ENCODE peak calls at places on chromosomes 2 and 18, in eight cellular contexts. A is heart left ventricle; E is endothelial cell; I is CD4-positive, alpha-beta T cell; P is transverse colon; M is astrocyte; D is cardiac muscle cell; J is lower lobe of right lung. W is an unnamed sample.

GRCh38 chr2:184596819-184597411 is 1.4 kb upstream of the ZNF804A start:
- DNase-seq in J (no peak), D (peak), I (no peak), A (no peak), E (no peak), M (peak), P (no peak), W (no peak)

GRCh38 chr18:59546164-59546563 is 151.1 kb downstream of the CCBE1 start:
- DNase-seq in I (no peak), P (no peak), E (no peak), D (peak), J (no peak), A (no peak), M (peak), W (no peak)

GRCh38 chr2:160269803-160270570 is 69.9 kb upstream of the ITGB6 start:
- DNase-seq in E (peak), M (peak), J (peak), P (peak), I (peak), D (peak), A (peak), W (peak)

GRCh38 chr18:70415823-70416488 is 127.1 kb downstream of the SOCS6 start:
- DNase-seq in A (no peak), J (no peak), E (no peak), I (no peak), P (peak), M (no peak), D (no peak), W (no peak)

GRCh38 chr2:67727623-67728022 is 330.5 kb downstream of the ETAA1 start:
- DNase-seq in A (no peak), M (no peak), P (no peak), D (no peak), I (no peak), E (no peak), J (no peak), W (no peak)

GRCh38 chr2:188628989-188629889 is 337.6 kb downstream of the GULP1 start:
- DNase-seq in M (peak), I (no peak), A (no peak), E (no peak), J (no peak), P (no peak), D (peak), W (no peak)

GRCh38 chr2:9656270-9656766 is 25.5 kb upstream of the YWHAQ start:
- DNase-seq in P (no peak), A (no peak), E (no peak), D (peak), I (peak), J (no peak), M (peak), W (no peak)

GRCh38 chr2:20450201-20451108 is 3.6 kb downstream of the RHOB start:
- DNase-seq in P (peak), E (peak), I (no peak), M (peak), D (peak), A (no peak), J (no peak), W (no peak)

GRCh38 chr18:35436076-35436649 is 59.0 kb upstream of the ZNF396 start:
- DNase-seq in M (peak), J (no peak), D (no peak), I (no peak), P (no peak), E (no peak), A (no peak), W (no peak)

GRCh38 chr2:122077771-122078170 is 322.3 kb downstream of the TSN start:
- DNase-seq in E (no peak), P (no peak), I (no peak), A (no peak), J (no peak), M (no peak), D (no peak), W (no peak)

GRCh38 chr18:26854292-26854881 is 11.1 kb downstream of the AQP4 start:
- DNase-seq in I (no peak), E (no peak), P (no peak), M (no peak), D (no peak), J (no peak), A (no peak), W (no peak)

GRCh38 chr2:24456610-24457556 is 34.2 kb upstream of the NCOA1 start:
- DNase-seq in A (peak), E (no peak), D (peak), P (peak), I (no peak), J (no peak), M (peak), W (peak)

GRCh38 chr2:195406886-195407603 is 250.0 kb upstream of the SLC39A10 start:
- DNase-seq in P (no peak), J (no peak), E (no peak), A (no peak), D (no peak), I (no peak), M (peak), W (no peak)

GRCh38 chr2:117828870-117829269 is 14.4 kb downstream of the DDX18 start:
- DNase-seq in E (no peak), P (no peak), I (no peak), J (no peak), A (no peak), M (no peak), D (no peak), W (no peak)

GRCh38 chr2:240739797-240740196 is 48.1 kb downstream of the AQP12A start:
- DNase-seq in D (no peak), E (no peak), P (no peak), I (peak), A (no peak), M (no peak), J (no peak), W (no peak)

GRCh38 chr2:174750923-174751441 is 13.3 kb downstream of the CHRNA1 start:
- DNase-seq in M (no peak), I (peak), A (no peak), E (no peak), P (no peak), J (no peak), D (no peak), W (no peak)

GRCh38 chr2:14633451-14634211 is 1.1 kb downstream of the LRATD1 start:
- DNase-seq in E (peak), I (no peak), A (peak), M (no peak), J (peak), P (peak), D (no peak), W (no peak)

GRCh38 chr2:228039752-228040534 is 141.5 kb downstream of the SPHKAP start:
- DNase-seq in D (peak), I (no peak), J (no peak), A (no peak), M (no peak), E (no peak), P (no peak), W (no peak)

GRCh38 chr2:38138996-38139395 is 63.0 kb upstream of the CYP1B1 start:
- DNase-seq in I (no peak), D (no peak), J (no peak), E (no peak), A (no peak), M (no peak), P (no peak), W (no peak)

GRCh38 chr2:12202301-12202700 is 455.9 kb downstream of the LPIN1 start:
- DNase-seq in J (no peak), M (peak), E (no peak), I (no peak), P (no peak), A (no peak), D (peak), W (no peak)

GRCh38 chr2:148614024-148614331 is 30.6 kb upstream of the EPC2 start:
- DNase-seq in P (no peak), E (no peak), M (peak), A (no peak), I (no peak), D (peak), J (no peak), W (no peak)

GRCh38 chr2:83823238-83823637 is 635.8 kb downstream of the SUCLG1 start:
- DNase-seq in P (no peak), M (no peak), I (no peak), A (no peak), J (no peak), D (no peak), E (no peak), W (no peak)

GRCh38 chr18:63267990-63268721 is 51.4 kb downstream of the BCL2 start:
- DNase-seq in I (no peak), E (no peak), M (peak), D (peak), J (no peak), P (no peak), A (no peak), W (no peak)

GRCh38 chr2:56148825-56149224 is 35.0 kb upstream of the CCDC85A start:
- DNase-seq in M (no peak), P (no peak), J (no peak), I (no peak), D (no peak), E (no peak), A (no peak), W (no peak)

GRCh38 chr2:127398239-127398590 is 10.4 kb upstream of the MAP3K2 start:
- DNase-seq in M (peak), J (peak), E (no peak), A (peak), P (peak), I (peak), D (peak), W (no peak)

GRCh38 chr2:208268553-208268952 is 2.5 kb downstream of the PIKFYVE start:
- DNase-seq in D (no peak), M (no peak), E (no peak), I (no peak), J (no peak), A (no peak), P (no peak), W (no peak)

GRCh38 chr2:66236067-66236705 is 198.7 kb upstream of the MEIS1 start:
- DNase-seq in E (no peak), P (no peak), M (no peak), A (no peak), D (no peak), J (no peak), I (no peak), W (no peak)

GRCh38 chr2:105840933-105841332 is 96.2 kb downstream of the NCK2 start:
- DNase-seq in A (no peak), E (no peak), P (no peak), J (no peak), D (no peak), I (no peak), M (no peak), W (no peak)

GRCh38 chr2:88880441-88880953 is 189.0 kb downstream of the RPIA start:
- DNase-seq in A (no peak), E (peak), P (no peak), J (no peak), M (peak), D (peak), I (no peak), W (no peak)

GRCh38 chr2:232482301-232483238 is 5.1 kb downstream of the ECEL1 start:
- DNase-seq in I (no peak), M (no peak), P (no peak), E (no peak), D (no peak), J (peak), A (no peak), W (no peak)

GRCh38 chr2:237081596-237081995 is 4.1 kb upstream of the COPS8 start:
- DNase-seq in D (no peak), P (no peak), M (no peak), J (no peak), I (no peak), A (no peak), E (no peak), W (no peak)

GRCh38 chr2:237084444-237084843 is 1.2 kb upstream of the COPS8 start:
- DNase-seq in I (no peak), D (no peak), P (no peak), E (no peak), J (no peak), A (no peak), M (no peak), W (no peak)

GRCh38 chr2:237090906-237091305 is 5.2 kb downstream of the COPS8 start:
- DNase-seq in D (peak), P (no peak), I (no peak), E (no peak), A (no peak), J (no peak), M (peak), W (no peak)

GRCh38 chr2:237083026-237083425 is 2.7 kb upstream of the COPS8 start:
- DNase-seq in P (no peak), D (no peak), E (no peak), J (no peak), A (no peak), M (no peak), I (no peak), W (no peak)

DNA sequence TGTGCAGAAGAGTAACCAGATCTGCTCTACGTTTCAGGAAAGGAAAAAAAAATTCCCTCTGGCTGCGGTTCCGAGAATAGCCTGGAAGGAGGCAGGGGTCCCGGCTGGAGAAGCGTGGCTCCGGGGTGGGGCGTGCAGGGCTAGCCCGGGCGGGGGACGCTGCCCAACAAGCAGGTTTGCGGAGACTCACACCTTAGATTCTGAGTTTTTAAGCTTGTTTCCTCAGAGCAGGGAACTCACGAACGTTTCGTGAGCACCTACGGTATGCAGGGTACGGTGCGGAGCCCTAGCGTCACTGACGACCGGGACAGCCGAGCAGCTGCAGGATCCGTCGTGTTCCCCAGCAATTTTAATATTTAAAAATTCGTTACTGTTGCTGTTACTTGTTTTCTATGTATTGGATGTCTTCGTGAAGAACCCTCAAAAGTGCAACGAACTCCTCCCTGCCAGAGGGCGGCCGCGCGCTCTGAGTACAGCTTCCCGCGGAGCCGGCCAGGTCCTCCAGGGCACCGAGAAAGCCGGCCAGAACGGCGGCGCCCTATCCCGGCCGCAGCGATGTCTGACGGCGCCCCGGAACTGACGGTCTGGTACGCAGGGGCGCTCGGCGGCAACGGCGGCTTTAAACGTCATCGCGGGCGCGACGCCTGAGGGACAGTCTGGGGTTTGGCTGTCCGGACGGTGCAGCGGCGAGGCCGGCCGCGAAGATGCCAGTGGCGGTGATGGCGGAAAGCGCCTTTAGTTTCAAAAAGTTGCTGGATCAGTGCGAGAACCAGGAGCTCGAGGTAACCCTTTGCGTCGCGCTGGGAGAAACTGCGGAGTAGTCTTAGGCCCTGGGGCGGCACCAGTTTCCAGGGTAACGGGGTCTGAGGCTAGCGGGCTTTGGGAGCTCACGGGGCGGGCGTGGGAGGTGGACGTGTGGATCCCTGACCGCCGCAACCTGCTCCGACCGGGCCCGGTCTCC is at the start of gene COPS8:
- DNase-seq in E (peak), P (peak), A (peak), I (peak), J (peak), M (peak), D (peak), W (peak)
- TF ChIP-seq CTCF in E (no peak), P (peak), A (peak), I (peak), J (peak), M (no peak), D (peak), W (no peak)

GRCh38 chr2:45439788-45440773 is 171.0 kb downstream of the SRBD1 start:
- DNase-seq in D (peak), J (no peak), M (no peak), I (no peak), P (no peak), A (no peak), E (no peak), W (no peak)
- TF ChIP-seq CTCF in D (peak), J (no peak), M (peak), I (no peak), P (no peak), A (no peak), E (no peak), W (no peak)

GRCh38 chr2:187504312-187504921 is 49.8 kb downstream of the TFPI start:
- DNase-seq in J (no peak), M (no peak), P (no peak), A (no peak), I (no peak), D (no peak), E (no peak), W (no peak)
- TF ChIP-seq CTCF in J (no peak), M (no peak), P (no peak), A (no peak), I (no peak), D (no peak), E (no peak), W (no peak)

DNA sequence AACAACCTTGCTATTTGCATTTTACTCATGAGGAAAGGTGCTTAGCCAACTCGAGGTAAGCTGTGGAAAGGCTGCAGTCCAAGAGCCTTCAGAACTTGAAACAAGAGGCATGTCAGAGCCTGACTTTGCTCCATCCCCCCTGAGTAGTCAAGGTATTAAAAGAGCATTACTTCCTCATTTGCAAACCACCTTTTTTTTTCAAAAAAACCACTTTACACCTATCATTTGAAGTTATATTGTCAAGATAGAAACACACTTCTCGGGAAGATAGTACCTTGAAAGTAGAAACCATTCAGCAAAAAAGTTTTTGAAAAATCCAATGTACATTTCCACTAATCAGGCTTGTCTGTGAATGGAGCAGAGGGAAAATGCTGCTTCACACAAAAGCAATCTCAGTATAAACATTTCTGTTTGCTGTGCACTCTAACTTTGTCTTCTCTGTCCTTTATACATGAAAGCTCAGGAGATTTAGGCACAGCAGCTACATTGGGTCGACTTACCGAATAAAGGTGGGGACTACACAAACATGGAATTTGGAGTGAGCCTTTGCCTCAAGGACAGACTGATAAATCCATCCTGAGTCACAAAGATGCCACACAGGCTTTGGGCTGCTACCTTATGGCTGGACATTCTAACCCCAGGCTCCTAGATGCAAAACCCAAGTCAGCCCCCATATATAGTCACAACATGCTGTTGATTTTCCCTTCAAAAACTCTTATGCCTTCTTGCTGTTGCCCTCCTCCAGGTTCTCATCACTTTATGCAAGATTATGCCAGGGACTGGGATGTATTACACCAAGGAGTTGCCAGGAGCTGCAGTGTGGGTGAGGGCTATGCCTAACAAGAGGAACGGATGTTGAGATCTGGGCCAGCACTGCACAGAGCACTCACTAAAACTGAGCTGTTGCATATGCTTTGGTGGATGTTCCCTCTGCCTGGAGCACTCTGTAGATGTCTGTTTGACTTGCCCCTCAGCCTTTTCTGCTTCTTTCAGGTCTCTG is 41.4 kb upstream of the EML4 start:
- DNase-seq in I (peak), M (no peak), E (no peak), A (no peak), J (no peak), D (no peak), P (no peak), W (no peak)
- TF ChIP-seq CTCF in I (no peak), M (no peak), E (no peak), A (no peak), J (no peak), D (no peak), P (no peak), W (no peak)

DNA sequence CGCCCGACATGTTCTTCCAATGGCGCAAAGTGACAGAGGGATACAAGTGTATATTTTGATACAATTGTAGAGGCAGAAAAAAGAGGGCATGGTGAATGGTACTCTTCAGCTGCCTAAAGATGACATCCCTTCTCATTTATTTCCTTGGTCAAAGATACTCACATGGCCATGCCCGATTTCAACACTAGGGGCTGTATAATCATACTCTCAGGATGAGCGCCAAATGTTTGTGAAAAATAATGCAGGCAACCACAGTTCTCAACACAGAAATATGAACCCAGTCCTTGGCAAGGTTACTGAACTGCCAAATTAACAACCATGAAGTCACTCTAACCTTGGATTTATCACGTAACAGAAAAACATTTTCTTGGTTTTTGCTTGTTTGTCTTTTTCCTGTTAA is 204.4 kb downstream of the CCDC102B start:
- DNase-seq in E (no peak), D (no peak), P (no peak), I (no peak), J (no peak), A (no peak), M (no peak), W (no peak)
- TF ChIP-seq CTCF in E (peak), D (no peak), P (no peak), I (no peak), J (no peak), A (no peak), M (peak), W (no peak)

GRCh38 chr2:233929352-233929843 is 12.2 kb downstream of the TRPM8 start:
- DNase-seq in E (no peak), A (no peak), J (no peak), I (no peak), P (peak), D (peak), M (no peak), W (no peak)
- TF ChIP-seq CTCF in E (no peak), A (no peak), J (no peak), I (no peak), P (no peak), D (peak), M (no peak), W (no peak)

GRCh38 chr2:144517825-144518699 is 1.9 kb downstream of the ZEB2 start:
- DNase-seq in J (no peak), D (no peak), E (no peak), I (no peak), A (no peak), M (no peak), P (no peak), W (no peak)

GRCh38 chr2:144515694-144516416 is 4.1 kb downstream of the ZEB2 start:
- DNase-seq in P (peak), D (peak), A (peak), I (no peak), M (peak), J (peak), E (peak), W (no peak)

GRCh38 chr2:144516417-144516980 is 3.4 kb downstream of the ZEB2 start:
- DNase-seq in I (peak), P (no peak), A (peak), D (no peak), J (peak), E (no peak), M (no peak), W (no peak)

GRCh38 chr2:144518744-144519596 is 949 bp downstream of the ZEB2 start:
- DNase-seq in A (no peak), D (no peak), I (no peak), J (no peak), M (no peak), E (no peak), P (no peak), W (no peak)

GRCh38 chr2:144516981-144517824 is 2.7 kb downstream of the ZEB2 start:
- DNase-seq in P (peak), E (no peak), J (peak), I (peak), M (peak), D (peak), A (peak), W (no peak)
- TF ChIP-seq CTCF in P (no peak), E (no peak), J (no peak), I (no peak), M (no peak), D (no peak), A (no peak), W (no peak)